ENCODE peak calls at places on chromosomes 7 and 10, in six cellular contexts. M is prostate gland, W is breast epithelium, H is suprapubic skin, J is Panc1, X is spleen. Q is an unnamed sample.

GRCh38 chr10:44042075-44042770 is 342.7 kb downstream of the CXCL12 start:
- DNase-seq in M (no peak), W (no peak), H (no peak), J (no peak), X (no peak), Q (no peak)

GRCh38 chr7:27869060-27869459 is 129.1 kb downstream of the TAX1BP1 start:
- DNase-seq in M (no peak), W (no peak), H (no peak), J (no peak), X (no peak), Q (no peak)

GRCh38 chr7:47978790-47979144 is 648 bp downstream of the HUS1 start:
- DNase-seq in M (no peak), W (no peak), H (no peak), J (no peak), X (no peak), Q (no peak)

GRCh38 chr7:94444808-94445207 is 50.1 kb downstream of the COL1A2 start:
- DNase-seq in M (no peak), W (no peak), H (no peak), J (no peak), X (no peak), Q (no peak)

GRCh38 chr7:45240187-45240776 is 82.7 kb downstream of the RAMP3 start:
- DNase-seq in M (no peak), W (no peak), H (no peak), J (no peak), X (peak), Q (no peak)

GRCh38 chr10:21530616-21531015 is 3.4 kb upstream of the MLLT10 start:
- DNase-seq in M (no peak), W (no peak), H (no peak), J (no peak), X (no peak), Q (no peak)

GRCh38 chr10:117543245-117543998 is 876 bp downstream of the EMX2 start:
- DNase-seq in M (no peak), W (no peak), H (peak), J (no peak), X (peak), Q (no peak)

GRCh38 chr10:97336942-97337719 is 2.6 kb upstream of the FRAT2 start:
- DNase-seq in M (peak), W (peak), H (peak), J (no peak), X (no peak), Q (no peak)

GRCh38 chr7:28570970-28571288 is 158.6 kb downstream of the CREB5 start:
- DNase-seq in M (no peak), W (no peak), H (no peak), J (no peak), X (no peak), Q (no peak)

GRCh38 chr10:33277135-33277536 is 57.3 kb downstream of the NRP1 start:
- DNase-seq in M (no peak), W (no peak), H (no peak), J (no peak), X (no peak), Q (no peak)

GRCh38 chr7:128215281-128215680 is 25.8 kb upstream of the LEP start:
- DNase-seq in M (no peak), W (no peak), H (no peak), J (no peak), X (no peak), Q (no peak)

GRCh38 chr7:29332027-29332806 is 137.6 kb downstream of the CHN2 start:
- DNase-seq in M (no peak), W (no peak), H (no peak), J (no peak), X (no peak), Q (no peak)

GRCh38 chr10:47237316-47238260 is 62.4 kb upstream of the GDF10 start:
- DNase-seq in M (no peak), W (no peak), H (no peak), J (no peak), X (peak), Q (no peak)

GRCh38 chr10:78349165-78349516 is 315.5 kb downstream of the RPS24 start:
- DNase-seq in M (no peak), W (no peak), H (peak), J (no peak), X (peak), Q (no peak)

GRCh38 chr7:44288811-44289340 is 36.5 kb downstream of the CAMK2B start:
- DNase-seq in M (no peak), W (peak), H (peak), J (no peak), X (peak), Q (no peak)

GRCh38 chr7:110835889-110836288 is 255.0 kb upstream of the LRRN3 start:
- DNase-seq in M (no peak), W (no peak), H (no peak), J (no peak), X (no peak), Q (no peak)

GRCh38 chr10:19889279-19889678 is 73.0 kb downstream of the PLXDC2 start:
- DNase-seq in M (no peak), W (no peak), H (no peak), J (no peak), X (no peak), Q (no peak)

GRCh38 chr7:150803161-150803860 is 2.7 kb downstream of the TMEM176A start:
- DNase-seq in M (no peak), W (no peak), H (no peak), J (no peak), X (no peak), Q (no peak)

GRCh38 chr7:25659841-25660240 is 431.6 kb upstream of the NPVF start:
- DNase-seq in M (no peak), W (no peak), H (no peak), J (no peak), X (no peak), Q (no peak)

GRCh38 chr7:134457166-134457565 is 1.7 kb downstream of the AKR1B1 start:
- DNase-seq in M (no peak), W (no peak), H (no peak), J (no peak), X (no peak), Q (no peak)

GRCh38 chr7:1045038-1045726 is 836 bp downstream of the GPR146 start:
- DNase-seq in M (no peak), W (no peak), H (no peak), J (no peak), X (no peak), Q (no peak)

GRCh38 chr7:135879238-135879637 is 97.9 kb downstream of the MTPN start:
- DNase-seq in M (no peak), W (no peak), H (no peak), J (no peak), X (no peak), Q (no peak)

GRCh38 chr10:326350-326749 is 191.1 kb downstream of the ZMYND11 start:
- DNase-seq in M (no peak), W (no peak), H (no peak), J (no peak), X (no peak), Q (peak)

GRCh38 chr7:64849250-64849923 is 53.7 kb upstream of the ZNF273 start:
- DNase-seq in M (no peak), W (no peak), H (no peak), J (no peak), X (no peak), Q (no peak)

GRCh38 chr7:103094102-103094501 is 19.2 kb downstream of the ARMC10 start:
- DNase-seq in M (no peak), W (no peak), H (no peak), J (no peak), X (no peak), Q (no peak)

GRCh38 chr7:30173058-30173897 is 38.5 kb downstream of the MTURN start:
- DNase-seq in M (peak), W (peak), H (peak), J (no peak), X (no peak), Q (peak)

GRCh38 chr7:84532196-84532595 is 337.6 kb upstream of the SEMA3A start:
- DNase-seq in M (no peak), W (no peak), H (no peak), J (no peak), X (no peak), Q (no peak)

GRCh38 chr7:112453505-112454171 is 3.4 kb downstream of the IFRD1 start:
- DNase-seq in M (no peak), W (no peak), H (no peak), J (no peak), X (no peak), Q (no peak)

GRCh38 chr10:25745976-25746375 is 188.1 kb upstream of the MYO3A start:
- DNase-seq in M (no peak), W (no peak), H (no peak), J (no peak), X (no peak), Q (no peak)

GRCh38 chr10:26085549-26085948 is 131.0 kb upstream of the GAD2 start:
- DNase-seq in M (no peak), W (no peak), H (no peak), J (no peak), X (no peak), Q (no peak)

GRCh38 chr10:43197834-43198681 is 59.8 kb downstream of the CSGALNACT2 start:
- DNase-seq in M (no peak), W (no peak), H (no peak), J (no peak), X (peak), Q (no peak)

GRCh38 chr7:106768324-106768751 is 96.7 kb upstream of the PIK3CG start:
- DNase-seq in M (no peak), W (no peak), H (no peak), J (no peak), X (no peak), Q (no peak)

GRCh38 chr7:3916146-3916545 is 615.1 kb downstream of the SDK1 start:
- DNase-seq in M (no peak), W (no peak), H (no peak), J (no peak), X (no peak), Q (no peak)

GRCh38 chr7:3912291-3912690 is 611.2 kb downstream of the SDK1 start:
- DNase-seq in M (no peak), W (no peak), H (no peak), J (no peak), X (no peak), Q (no peak)

GRCh38 chr7:3917466-3917865 is 616.4 kb downstream of the SDK1 start:
- DNase-seq in M (no peak), W (no peak), H (no peak), J (no peak), X (no peak), Q (no peak)

GRCh38 chr7:3914385-3914784 is 613.3 kb downstream of the SDK1 start:
- DNase-seq in M (no peak), W (no peak), H (no peak), J (no peak), X (no peak), Q (no peak)

DNA sequence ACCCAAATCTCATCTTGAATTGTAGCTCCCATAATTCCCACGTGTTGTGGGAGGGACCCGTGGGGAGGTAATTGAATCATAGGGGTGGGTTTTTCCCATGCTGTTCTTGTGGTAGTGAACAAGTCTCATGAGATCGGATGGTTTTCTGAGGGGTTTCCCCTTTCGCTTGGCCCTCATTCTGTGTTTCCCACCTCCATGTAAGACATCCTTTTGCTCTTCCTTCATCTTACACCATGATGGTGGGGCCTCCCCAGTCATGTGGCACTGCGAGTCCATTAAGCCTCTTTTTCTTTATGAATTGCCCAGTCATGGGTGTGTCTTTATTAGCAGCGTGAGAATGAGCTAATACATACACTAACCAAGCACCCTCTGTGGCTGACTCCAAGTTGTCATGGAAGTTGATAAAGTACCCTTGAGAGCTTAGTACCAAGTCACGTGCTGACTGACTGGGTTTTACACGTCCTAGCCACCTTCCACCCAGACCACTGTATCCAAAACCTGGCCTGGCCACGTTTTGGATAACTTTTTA is 614.3 kb downstream of the SDK1 start:
- DNase-seq in M (no peak), W (no peak), H (no peak), J (no peak), X (no peak), Q (no peak)
- H3K4me3 ChIP-seq in M (no peak), W (no peak), H (no peak), J (no peak), X (no peak), Q (no peak)

GRCh38 chr10:110946496-110946895 is 27.1 kb downstream of the SHOC2 start:
- DNase-seq in M (no peak), W (no peak), H (no peak), J (no peak), X (no peak), Q (no peak)
- TF ChIP-seq POLR2AphosphoS5 in M (no peak), W (no peak), H (no peak), J (no peak), X (no peak), Q (no peak)

GRCh38 chr10:98445200-98445812 is 1.4 kb downstream of the HPS1 start:
- DNase-seq in M (no peak), W (no peak), H (no peak), J (no peak), X (no peak), Q (no peak)
- H3K4me3 ChIP-seq in M (no peak), W (peak), H (peak), J (peak), X (peak), Q (no peak)

GRCh38 chr7:123689250-123689649 is 33.6 kb downstream of the LMOD2 start:
- DNase-seq in M (no peak), W (no peak), H (no peak), J (no peak), X (no peak), Q (no peak)
- TF ChIP-seq POLR2AphosphoS5 in M (no peak), W (no peak), H (no peak), J (no peak), X (no peak), Q (no peak)

Q was measured in SK-N-MC.